ENCODE peak calls at places on chromosomes 2 and 18, in five cellular contexts. One of them, this sample, is unnamed.
A peak's percentile ranks its signal among the peaks of the same experiment; 100 is the strongest.

GRCh38 chr2:41160439-41160838 is 708.5 kb upstream of the SLC8A1 start:
- DNase-seq in uterus: no peak
- DNase-seq in esophagus squamous epithelium: no peak
- DNase-seq in tibial nerve: no peak
- DNase-seq in AG04449: no peak
- DNase-seq in this sample: no peak

GRCh38 chr2:68824831-68825230 is 46.4 kb downstream of the BMP10 start:
- DNase-seq in AG04449: peak; percentile 16
- DNase-seq in esophagus squamous epithelium: no peak
- DNase-seq in uterus: no peak
- DNase-seq in tibial nerve: no peak
- DNase-seq in this sample: no peak

GRCh38 chr18:8319798-8320477 is 289.3 kb upstream of the RAB12 start:
- DNase-seq in uterus: no peak
- DNase-seq in AG04449: no peak
- DNase-seq in tibial nerve: no peak
- DNase-seq in esophagus squamous epithelium: no peak
- DNase-seq in this sample: no peak

GRCh38 chr2:232327089-232328037 is 51.2 kb upstream of the ALPP start:
- DNase-seq in AG04449: no peak
- DNase-seq in esophagus squamous epithelium: no peak
- DNase-seq in uterus: peak; percentile 64
- DNase-seq in tibial nerve: peak; percentile 34
- DNase-seq in this sample: peak; percentile 72

GRCh38 chr2:165793779-165794519 is at the start of gene GALNT3:
- DNase-seq in AG04449: no peak
- DNase-seq in tibial nerve: no peak
- DNase-seq in uterus: peak; percentile 14
- DNase-seq in esophagus squamous epithelium: peak; percentile 12
- DNase-seq in this sample: no peak

GRCh38 chr2:66185497-66186034 is 249.4 kb upstream of the MEIS1 start:
- DNase-seq in uterus: no peak
- DNase-seq in esophagus squamous epithelium: no peak
- DNase-seq in tibial nerve: no peak
- DNase-seq in AG04449: no peak
- DNase-seq in this sample: no peak

GRCh38 chr2:239466046-239466754 is 65.4 kb upstream of the HDAC4 start:
- DNase-seq in AG04449: no peak
- DNase-seq in esophagus squamous epithelium: no peak
- DNase-seq in uterus: no peak
- DNase-seq in tibial nerve: no peak
- DNase-seq in this sample: no peak

GRCh38 chr2:100281521-100282438 is 40.5 kb downstream of the LONRF2 start:
- DNase-seq in tibial nerve: no peak
- DNase-seq in uterus: peak; percentile 83
- DNase-seq in AG04449: no peak
- DNase-seq in esophagus squamous epithelium: no peak
- DNase-seq in this sample: no peak

GRCh38 chr2:144493027-144493809 is 26.7 kb downstream of the ZEB2 start:
- DNase-seq in AG04449: no peak
- DNase-seq in uterus: no peak
- DNase-seq in tibial nerve: no peak
- DNase-seq in esophagus squamous epithelium: no peak
- DNase-seq in this sample: no peak

GRCh38 chr2:37652199-37652640 is 19.2 kb downstream of the CDC42EP3 start:
- DNase-seq in tibial nerve: no peak
- DNase-seq in uterus: no peak
- DNase-seq in esophagus squamous epithelium: no peak
- DNase-seq in AG04449: no peak
- DNase-seq in this sample: no peak

GRCh38 chr2:143205106-143205764 is 76.0 kb downstream of the ARHGAP15 start:
- DNase-seq in AG04449: no peak
- DNase-seq in tibial nerve: no peak
- DNase-seq in esophagus squamous epithelium: no peak
- DNase-seq in uterus: no peak
- DNase-seq in this sample: no peak

GRCh38 chr18:12121175-12122095 is 27.8 kb downstream of the ANKRD62 start:
- DNase-seq in uterus: no peak
- DNase-seq in esophagus squamous epithelium: no peak
- DNase-seq in AG04449: no peak
- DNase-seq in tibial nerve: no peak
- DNase-seq in this sample: no peak

GRCh38 chr18:31499157-31499524 is 1.2 kb downstream of the DSG2 start:
- DNase-seq in esophagus squamous epithelium: no peak
- DNase-seq in tibial nerve: no peak
- DNase-seq in uterus: no peak
- DNase-seq in AG04449: no peak
- DNase-seq in this sample: no peak

GRCh38 chr2:235319095-235319494 is 174.7 kb upstream of the AGAP1 start:
- DNase-seq in AG04449: no peak
- DNase-seq in uterus: no peak
- DNase-seq in tibial nerve: no peak
- DNase-seq in esophagus squamous epithelium: no peak
- DNase-seq in this sample: no peak

GRCh38 chr2:9373505-9373904 is 49.8 kb downstream of the ITGB1BP1 start:
- DNase-seq in esophagus squamous epithelium: no peak
- DNase-seq in AG04449: no peak
- DNase-seq in uterus: no peak
- DNase-seq in tibial nerve: no peak
- DNase-seq in this sample: no peak

GRCh38 chr2:12867888-12868287 is 151.2 kb downstream of the TRIB2 start:
- DNase-seq in esophagus squamous epithelium: no peak
- DNase-seq in uterus: no peak
- DNase-seq in AG04449: no peak
- DNase-seq in tibial nerve: no peak
- DNase-seq in this sample: no peak

GRCh38 chr2:125227843-125228392 is 1202.8 kb downstream of the CNTNAP5 start:
- DNase-seq in esophagus squamous epithelium: no peak
- DNase-seq in AG04449: no peak
- DNase-seq in tibial nerve: no peak
- DNase-seq in uterus: no peak
- DNase-seq in this sample: no peak

GRCh38 chr18:77267957-77268356 is 18.3 kb downstream of the GALR1 start:
- DNase-seq in esophagus squamous epithelium: no peak
- DNase-seq in uterus: no peak
- DNase-seq in tibial nerve: no peak
- DNase-seq in AG04449: no peak
- DNase-seq in this sample: no peak

GRCh38 chr18:48074929-48075706 is 144.7 kb upstream of the SMAD2 start:
- DNase-seq in AG04449: no peak
- DNase-seq in esophagus squamous epithelium: no peak
- DNase-seq in tibial nerve: no peak
- DNase-seq in uterus: no peak
- DNase-seq in this sample: no peak

GRCh38 chr2:232689152-232689910 is 7.8 kb upstream of the GIGYF2 start:
- DNase-seq in AG04449: no peak
- DNase-seq in tibial nerve: no peak
- DNase-seq in uterus: no peak
- DNase-seq in esophagus squamous epithelium: no peak
- DNase-seq in this sample: peak; percentile 65

GRCh38 chr2:236583621-236584203 is 14.1 kb downstream of the ACKR3 start:
- DNase-seq in esophagus squamous epithelium: no peak
- DNase-seq in tibial nerve: no peak
- DNase-seq in AG04449: no peak
- DNase-seq in uterus: no peak
- DNase-seq in this sample: no peak

GRCh38 chr2:74440005-74440377 is 1.7 kb downstream of the RTKN start:
- DNase-seq in AG04449: no peak
- DNase-seq in tibial nerve: peak; percentile 86
- DNase-seq in uterus: peak; percentile 57
- DNase-seq in esophagus squamous epithelium: no peak
- DNase-seq in this sample: peak; percentile 89

GRCh38 chr2:218691234-218691633 is 19.3 kb downstream of the STK36 start:
- DNase-seq in AG04449: no peak
- DNase-seq in uterus: no peak
- DNase-seq in esophagus squamous epithelium: no peak
- DNase-seq in tibial nerve: no peak
- DNase-seq in this sample: no peak

GRCh38 chr2:213241817-213242216 is 42.4 kb upstream of the SPAG16 start:
- DNase-seq in AG04449: no peak
- DNase-seq in uterus: no peak
- DNase-seq in esophagus squamous epithelium: no peak
- DNase-seq in tibial nerve: no peak
- DNase-seq in this sample: no peak

GRCh38 chr2:213237251-213237650 is 47.0 kb upstream of the SPAG16 start:
- DNase-seq in uterus: no peak
- DNase-seq in tibial nerve: no peak
- DNase-seq in AG04449: no peak
- DNase-seq in esophagus squamous epithelium: no peak
- DNase-seq in this sample: no peak

GRCh38 chr2:213237787-213238186 is 46.5 kb upstream of the SPAG16 start:
- DNase-seq in esophagus squamous epithelium: no peak
- DNase-seq in uterus: no peak
- DNase-seq in tibial nerve: no peak
- DNase-seq in AG04449: no peak
- DNase-seq in this sample: no peak

GRCh38 chr2:213235741-213236140 is 48.5 kb upstream of the SPAG16 start:
- DNase-seq in uterus: no peak
- DNase-seq in AG04449: no peak
- DNase-seq in esophagus squamous epithelium: no peak
- DNase-seq in tibial nerve: no peak
- DNase-seq in this sample: no peak

DNA sequence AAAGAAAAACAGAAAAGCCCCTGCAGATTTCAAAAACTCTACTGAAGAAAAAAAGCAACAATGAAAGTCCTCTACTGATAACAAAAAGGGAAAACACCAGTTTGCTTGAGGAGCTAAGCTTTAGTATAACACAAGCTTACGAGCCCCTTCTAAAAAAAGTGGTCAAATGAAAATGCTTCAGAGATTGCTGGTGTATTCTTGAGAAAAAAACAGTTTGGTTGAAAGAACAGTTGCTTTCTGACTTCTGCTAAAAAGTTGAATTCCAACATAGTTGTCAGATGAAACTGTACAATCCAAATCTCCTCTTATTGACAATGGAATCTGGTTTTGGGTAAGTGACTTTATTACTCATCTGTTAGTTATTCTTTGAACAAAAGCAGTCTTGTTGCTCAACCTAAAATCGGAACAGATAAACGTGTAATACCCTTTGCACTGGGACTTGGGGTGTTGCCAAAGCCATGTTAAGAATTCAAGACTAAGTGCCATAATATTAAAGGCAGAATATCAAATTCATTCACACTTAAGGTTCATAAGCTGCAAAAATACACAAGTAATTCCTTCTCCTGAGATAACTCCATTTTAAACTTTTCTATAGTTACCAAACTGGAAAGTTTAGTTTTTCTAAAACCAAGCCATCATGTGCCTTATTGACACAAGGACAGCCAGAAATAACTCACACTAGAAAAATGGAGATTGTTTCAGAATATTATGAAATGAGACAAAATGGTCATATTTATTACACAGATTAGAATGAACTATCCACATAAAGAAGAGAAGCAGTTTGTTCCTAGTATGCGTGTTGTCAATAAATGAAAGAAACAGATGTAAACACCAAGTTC is 45.3 kb upstream of the SPAG16 start:
- DNase-seq in esophagus squamous epithelium: no peak
- DNase-seq in tibial nerve: peak; percentile 18
- DNase-seq in AG04449: peak; percentile 82
- DNase-seq in uterus: no peak
- DNase-seq in this sample: no peak
- H3K4me3 ChIP-seq in esophagus squamous epithelium: no peak overlapping the region
- H3K4me3 ChIP-seq in tibial nerve: no peak overlapping the region
- H3K4me3 ChIP-seq in AG04449: peak overlapping the region; percentile 31
- H3K4me3 ChIP-seq in uterus: no peak overlapping the region
- H3K4me3 ChIP-seq in this sample: no peak overlapping the region

DNA sequence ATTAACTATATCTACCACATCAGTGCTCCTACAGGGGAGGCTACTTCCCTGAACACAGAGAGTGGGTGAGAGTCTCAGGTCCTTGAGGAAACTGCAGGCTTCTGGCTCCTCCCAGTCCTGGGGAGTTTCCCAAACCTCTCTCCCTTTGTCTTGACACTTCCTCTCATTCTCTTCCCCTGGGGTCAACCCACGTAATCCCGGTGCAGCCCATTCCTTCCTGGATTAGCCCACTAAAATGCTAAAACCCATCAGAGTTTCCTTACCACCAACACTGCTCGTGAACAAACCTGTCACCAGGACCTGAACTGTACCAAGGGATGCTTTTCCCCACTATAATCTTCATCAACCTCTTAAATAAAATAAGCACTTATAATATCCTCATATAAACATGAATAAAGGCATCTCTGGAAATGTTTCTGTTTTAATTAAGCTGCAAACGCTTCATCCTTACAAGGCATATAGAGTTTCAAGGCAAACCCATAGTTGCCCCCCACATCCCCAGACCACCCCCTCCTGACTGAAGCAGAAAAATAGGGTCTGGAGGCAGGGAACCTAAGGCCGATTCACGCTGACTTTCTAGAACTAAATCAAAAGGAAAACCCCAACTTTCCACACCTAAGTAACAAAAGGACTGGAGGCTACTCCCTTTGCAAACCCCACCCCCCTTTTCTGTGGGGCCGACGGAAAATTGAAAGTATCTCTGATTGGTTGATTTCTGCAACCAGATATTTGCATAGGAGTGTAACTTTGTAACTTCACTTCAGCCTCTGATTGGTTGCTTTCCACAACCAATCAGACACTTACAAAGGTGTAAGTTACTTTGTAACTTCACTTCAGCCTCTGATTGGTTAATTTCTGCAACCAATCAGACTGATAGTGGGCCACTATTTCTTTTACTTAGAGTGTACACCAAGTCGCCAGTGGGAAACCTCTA is 19.0 kb downstream of the TMSB10 start:
- DNase-seq in esophagus squamous epithelium: no peak
- DNase-seq in AG04449: no peak
- DNase-seq in uterus: no peak
- DNase-seq in tibial nerve: no peak
- DNase-seq in this sample: no peak
- H3K4me3 ChIP-seq in esophagus squamous epithelium: no peak overlapping the region
- H3K4me3 ChIP-seq in AG04449: no peak overlapping the region
- H3K4me3 ChIP-seq in uterus: no peak overlapping the region
- H3K4me3 ChIP-seq in tibial nerve: no peak overlapping the region
- H3K4me3 ChIP-seq in this sample: peak overlapping the region; percentile 32

DNA sequence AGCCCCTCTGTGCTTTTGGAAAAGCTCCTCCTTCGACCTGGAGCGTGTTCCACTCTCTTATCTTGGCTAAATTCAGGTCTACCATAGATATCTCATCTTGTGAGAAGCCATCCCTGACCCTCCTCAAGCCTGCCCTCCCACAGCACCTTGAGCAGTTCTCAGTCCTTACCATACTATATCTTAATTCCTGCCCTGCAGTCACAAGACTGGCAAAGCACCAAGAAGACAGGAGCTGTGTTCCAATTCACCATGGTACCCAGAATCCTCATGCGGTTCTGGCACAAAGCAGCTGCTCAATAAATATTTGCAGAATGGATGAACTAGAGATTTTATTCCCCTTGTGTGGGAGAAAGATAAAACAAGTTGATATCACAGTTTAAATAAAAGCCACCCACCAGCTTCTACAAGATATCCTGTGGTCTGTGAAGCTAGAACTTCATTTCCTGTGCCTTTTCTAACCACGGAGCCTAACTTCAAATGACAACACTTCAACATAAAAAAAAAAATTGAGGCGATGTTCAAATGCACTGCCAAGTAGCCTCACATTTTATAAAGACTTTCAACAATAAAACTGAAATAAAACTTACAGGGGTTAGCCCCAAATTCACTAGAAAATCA is 19.5 kb downstream of the MARCHF4 start:
- DNase-seq in uterus: no peak
- DNase-seq in AG04449: no peak
- DNase-seq in esophagus squamous epithelium: no peak
- DNase-seq in tibial nerve: no peak
- DNase-seq in this sample: no peak
- H3K4me3 ChIP-seq in uterus: no peak overlapping the region
- H3K4me3 ChIP-seq in AG04449: no peak overlapping the region
- H3K4me3 ChIP-seq in esophagus squamous epithelium: no peak overlapping the region
- H3K4me3 ChIP-seq in tibial nerve: no peak overlapping the region
- H3K4me3 ChIP-seq in this sample: no peak overlapping the region

GRCh38 chr2:46471-47345 is at the start of gene FAM110C:
- DNase-seq in tibial nerve: no peak
- DNase-seq in uterus: peak; percentile 79
- DNase-seq in AG04449: no peak
- DNase-seq in esophagus squamous epithelium: no peak
- DNase-seq in this sample: peak; percentile 68
- H3K4me3 ChIP-seq in tibial nerve: no peak within 1 kb of the TSS
- H3K4me3 ChIP-seq in uterus: peak within 1 kb of the TSS; percentile 79
- H3K4me3 ChIP-seq in AG04449: no peak within 1 kb of the TSS
- H3K4me3 ChIP-seq in esophagus squamous epithelium: peak within 1 kb of the TSS; percentile 94
- H3K4me3 ChIP-seq in this sample: peak within 1 kb of the TSS; percentile 72

This sample was measured in left ventricle myocardium inferior.